ENCODE peak calls at places on chromosomes 5 and 9, in five cellular contexts. Q, T, L, C and R are unnamed samples.

GRCh38 chr9:90024823-90025222 is 420.0 kb downstream of the GADD45G start:
- DNase-seq in Q (no peak), T (no peak), L (peak), C (no peak), R (no peak)

GRCh38 chr9:88197781-88198345 is 59.6 kb upstream of the SPATA31C2 start:
- DNase-seq in Q (peak), T (no peak), L (no peak), C (no peak), R (no peak)

GRCh38 chr9:128191406-128192046 is at the start of gene CIZ1:
- DNase-seq in Q (no peak), T (peak), L (peak), C (peak), R (no peak)

GRCh38 chr5:133998807-133999206 is 6.0 kb downstream of the VDAC1 start:
- DNase-seq in Q (no peak), T (no peak), L (no peak), C (no peak), R (no peak)

GRCh38 chr9:91037511-91038482 is 236.2 kb downstream of the SYK start:
- DNase-seq in Q (no peak), T (no peak), L (no peak), C (peak), R (peak)

GRCh38 chr5:73120222-73121108 is at the start of gene TMEM171:
- DNase-seq in Q (no peak), T (no peak), L (no peak), C (peak), R (no peak)

GRCh38 chr5:76180817-76181805 is 97.9 kb downstream of the SV2C start:
- DNase-seq in Q (peak), T (peak), L (no peak), C (no peak), R (no peak)

GRCh38 chr9:74205071-74205470 is 292.1 kb upstream of the RORB start:
- DNase-seq in Q (no peak), T (no peak), L (no peak), C (no peak), R (no peak)

GRCh38 chr5:73394610-73395009 is 54.0 kb downstream of the FOXD1 start:
- DNase-seq in Q (no peak), T (no peak), L (no peak), C (no peak), R (no peak)

GRCh38 chr5:133356386-133357331 is 255.7 kb downstream of the FSTL4 start:
- DNase-seq in Q (no peak), T (no peak), L (no peak), C (no peak), R (peak)

GRCh38 chr5:141889282-141889871 is 11.2 kb upstream of the PCDH1 start:
- DNase-seq in Q (no peak), T (no peak), L (no peak), C (no peak), R (no peak)

GRCh38 chr9:382383-382782 is 167.7 kb downstream of the DOCK8 start:
- DNase-seq in Q (no peak), T (no peak), L (no peak), C (no peak), R (no peak)

GRCh38 chr9:34501889-34502425 is 20.8 kb downstream of the ENHO start:
- DNase-seq in Q (no peak), T (no peak), L (peak), C (peak), R (no peak)

GRCh38 chr9:2302606-2303005 is 287.5 kb downstream of the SMARCA2 start:
- DNase-seq in Q (no peak), T (no peak), L (no peak), C (no peak), R (no peak)

GRCh38 chr5:109936996-109937395 is 247.3 kb downstream of the MAN2A1 start:
- DNase-seq in Q (no peak), T (no peak), L (no peak), C (no peak), R (no peak)

GRCh38 chr5:112737472-112738179 is at the start of gene APC:
- DNase-seq in Q (peak), T (peak), L (peak), C (peak), R (no peak)

GRCh38 chr9:20314981-20315380 is 307.3 kb downstream of the MLLT3 start:
- DNase-seq in Q (no peak), T (no peak), L (no peak), C (no peak), R (no peak)

DNA sequence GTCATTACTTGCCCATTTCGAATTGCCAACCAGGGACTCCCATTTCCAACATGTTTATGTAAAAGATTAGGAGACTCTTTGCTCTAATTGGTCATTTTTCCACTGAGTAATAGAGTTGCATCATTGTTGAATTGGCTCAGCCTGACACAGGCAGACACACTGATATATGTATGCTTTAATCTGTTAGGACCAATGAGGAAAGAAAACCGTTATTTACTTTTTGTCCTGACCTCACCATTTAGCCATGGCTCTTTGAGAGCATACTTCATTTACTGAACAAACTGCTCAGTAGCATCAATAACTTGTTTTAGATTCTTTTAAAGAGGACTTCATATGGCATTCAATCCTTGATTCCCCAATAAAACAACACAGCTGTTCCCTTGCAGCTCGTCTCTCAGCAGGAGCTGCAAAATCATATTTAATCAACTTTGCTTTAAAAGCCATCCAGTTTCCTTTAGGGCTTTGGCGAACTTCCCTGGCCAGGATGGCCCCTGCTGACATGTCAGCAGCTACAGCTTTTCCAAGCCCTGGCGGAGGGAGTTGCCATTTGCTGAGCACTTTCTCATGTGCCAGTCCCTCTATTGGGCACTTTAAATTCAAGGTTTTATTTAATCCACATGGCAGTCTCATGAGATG is 251.5 kb upstream of the TNC start:
- DNase-seq in Q (peak), T (no peak), L (peak), C (no peak), R (no peak)
- H3K27ac ChIP-seq in Q (no peak), T (no peak), L (no peak), C (no peak), R (peak)

DNA sequence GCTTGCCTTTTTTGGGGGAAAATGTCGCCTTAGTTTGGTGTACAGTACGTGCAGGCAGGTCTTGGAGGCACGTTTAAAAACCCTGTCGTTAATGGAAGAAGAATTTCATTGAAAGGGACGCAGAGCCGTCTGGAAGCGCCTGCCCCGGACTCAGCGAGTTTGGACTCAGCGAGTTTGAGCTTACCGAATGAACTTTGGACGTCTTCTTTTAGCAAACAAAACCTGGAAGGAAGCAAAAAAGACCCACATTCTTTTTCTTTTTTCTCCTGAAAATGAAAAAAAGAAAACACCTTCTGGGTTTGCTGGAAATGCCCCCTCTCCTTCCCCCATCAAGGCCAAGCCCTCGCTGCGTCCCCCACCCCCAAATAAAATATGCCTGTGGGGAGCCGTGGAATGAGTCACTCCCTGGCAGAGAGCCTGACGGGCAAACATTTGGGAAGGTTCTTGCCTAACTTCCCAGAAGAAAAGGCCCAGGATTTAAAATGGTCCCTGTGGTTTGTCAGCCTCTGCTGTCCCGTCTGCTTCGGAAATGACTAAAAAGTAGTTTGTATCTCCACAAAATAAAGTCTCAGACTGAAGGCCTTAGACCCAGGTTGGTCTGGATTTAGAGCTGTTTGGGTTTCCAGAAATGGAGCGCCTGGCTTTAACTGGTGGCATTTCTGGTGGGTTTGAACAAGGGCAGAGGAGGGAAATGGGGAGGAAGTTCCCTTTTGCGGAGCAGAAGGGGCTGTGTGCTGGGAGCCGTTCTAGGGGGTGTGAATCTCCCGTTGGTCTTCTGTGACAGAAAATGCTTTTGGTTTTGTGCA is 1.7 kb downstream of the NEK6 start:
- DNase-seq in Q (no peak), T (no peak), L (peak), C (peak), R (no peak)
- H3K27ac ChIP-seq in Q (no peak), T (peak), L (peak), C (peak), R (peak)

GRCh38 chr9:109799141-109799540 is 19.1 kb downstream of the PALM2AKAP2 start:
- DNase-seq in Q (no peak), T (no peak), L (no peak), C (no peak), R (no peak)

GRCh38 chr9:109797509-109797908 is 17.5 kb downstream of the PALM2AKAP2 start:
- DNase-seq in Q (no peak), T (no peak), L (no peak), C (no peak), R (no peak)

GRCh38 chr9:109801484-109801883 is 21.5 kb downstream of the PALM2AKAP2 start:
- DNase-seq in Q (no peak), T (no peak), L (peak), C (no peak), R (no peak)

GRCh38 chr9:109802491-109802890 is 22.5 kb downstream of the PALM2AKAP2 start:
- DNase-seq in Q (no peak), T (no peak), L (no peak), C (no peak), R (no peak)

DNA sequence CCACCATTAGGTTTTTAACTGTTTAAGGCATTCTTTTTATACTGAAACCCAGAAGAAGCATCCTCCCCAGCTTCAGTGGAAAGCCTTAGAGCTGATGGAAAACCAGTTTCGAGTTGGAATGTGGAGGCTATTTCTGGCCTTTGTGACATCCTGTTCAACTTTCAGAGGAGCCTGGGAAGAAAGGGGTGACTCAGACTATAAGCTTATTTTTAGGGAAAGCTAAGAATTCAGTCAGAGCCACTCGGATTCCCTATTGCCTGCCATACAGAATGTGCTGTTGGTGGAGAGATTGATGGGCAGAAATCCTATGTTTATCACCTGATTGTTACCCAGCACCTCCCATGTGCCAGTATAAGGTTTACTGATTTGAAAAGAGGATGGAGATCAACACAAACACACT is 19.8 kb downstream of the PALM2AKAP2 start:
- DNase-seq in Q (no peak), T (no peak), L (no peak), C (no peak), R (no peak)
- H3K27ac ChIP-seq in Q (no peak), T (no peak), L (peak), C (peak), R (peak)

GRCh38 chr5:95647886-95648860 is 1.6 kb downstream of the RFESD start:
- DNase-seq in Q (no peak), T (no peak), L (no peak), C (no peak), R (no peak)
- H3K27ac ChIP-seq in Q (no peak), T (peak), L (peak), C (peak), R (peak)

GRCh38 chr5:10372726-10373709 is 19.5 kb downstream of the MARCHF6 start:
- DNase-seq in Q (no peak), T (no peak), L (no peak), C (no peak), R (no peak)
- H3K27ac ChIP-seq in Q (no peak), T (no peak), L (no peak), C (peak), R (no peak)

GRCh38 chr9:136995370-136995769 is 998 bp downstream of the CLIC3 start:
- DNase-seq in Q (no peak), T (no peak), L (no peak), C (no peak), R (no peak)
- H3K27ac ChIP-seq in Q (no peak), T (no peak), L (peak), C (no peak), R (peak)